ENCODE peak calls at places on chromosomes 7 and 10, in six cellular contexts. P is neuronal stem cell, I is trophoblast cell, A is IMR-90, V is mesenchymal stem cell, Y is H9. S is an unnamed sample.

GRCh38 chr10:59779656-59780521 is 26.6 kb upstream of the MRLN start:
- DNase-seq in I (no peak), V (no peak), P (no peak), A (no peak), Y (no peak), S (no peak)

GRCh38 chr7:41930538-41931262 is 227.8 kb upstream of the INHBA start:
- DNase-seq in I (no peak), A (peak), Y (no peak), P (no peak), V (no peak), S (no peak)

GRCh38 chr10:101875068-101875688 is 31.6 kb upstream of the KCNIP2 start:
- DNase-seq in Y (no peak), I (no peak), A (no peak), P (no peak), V (no peak), S (no peak)

GRCh38 chr7:31758770-31759169 is 71.8 kb downstream of the PPP1R17 start:
- DNase-seq in P (no peak), V (no peak), A (peak), Y (no peak), I (no peak), S (no peak)

GRCh38 chr7:100827330-100828226 is at the start of gene EPHB4:
- DNase-seq in P (peak), A (peak), Y (peak), V (peak), I (no peak), S (peak)

GRCh38 chr7:35705932-35706461 is 11.1 kb upstream of the HERPUD2 start:
- DNase-seq in Y (no peak), V (peak), A (peak), P (no peak), I (no peak), S (no peak)

GRCh38 chr7:147088916-147089315 is 972.3 kb downstream of the CNTNAP2 start:
- DNase-seq in I (no peak), Y (no peak), A (no peak), P (peak), V (no peak), S (no peak)

GRCh38 chr10:499991-500390 is 189.5 kb downstream of the DIP2C start:
- DNase-seq in V (no peak), A (no peak), I (no peak), Y (no peak), P (no peak), S (no peak)

GRCh38 chr10:75555323-75555722 is 123.9 kb downstream of the LRMDA start:
- DNase-seq in V (no peak), A (no peak), I (no peak), Y (no peak), P (no peak), S (no peak)
- H4K91ac ChIP-seq in V (no peak), A (no peak), I (no peak), Y (no peak), P (no peak), S (no peak)

GRCh38 chr10:61891911-61892310 is 9.6 kb upstream of the ARID5B start:
- DNase-seq in A (peak), Y (no peak), V (no peak), I (no peak), P (no peak), S (no peak)
- H4K91ac ChIP-seq in A (no peak), Y (no peak), V (no peak), I (no peak), P (no peak), S (no peak)

DNA sequence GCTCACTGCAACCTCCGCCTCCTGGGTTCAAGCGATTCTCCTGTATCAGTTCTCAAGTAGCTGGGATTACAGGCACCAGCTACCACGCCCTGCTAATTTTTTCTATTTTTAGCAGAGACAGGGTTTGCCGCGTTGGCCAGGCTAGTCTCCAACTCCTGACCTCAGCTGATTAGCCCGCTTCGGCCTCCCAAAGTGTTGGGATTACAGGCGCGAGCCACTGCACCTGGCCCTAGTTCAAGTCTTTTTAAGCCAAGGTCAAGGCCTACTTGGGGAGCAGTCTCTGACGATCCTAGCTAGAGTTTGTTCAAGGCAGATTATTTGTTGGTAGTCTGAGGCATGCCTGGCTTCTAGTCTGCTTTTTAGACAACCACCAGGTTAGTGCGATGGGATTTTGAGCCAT is 709.5 kb upstream of the COBL start:
- DNase-seq in V (no peak), Y (no peak), P (no peak), I (no peak), A (no peak), S (no peak)
- H4K91ac ChIP-seq in V (no peak), Y (no peak), P (no peak), I (no peak), A (no peak), S (no peak)

DNA sequence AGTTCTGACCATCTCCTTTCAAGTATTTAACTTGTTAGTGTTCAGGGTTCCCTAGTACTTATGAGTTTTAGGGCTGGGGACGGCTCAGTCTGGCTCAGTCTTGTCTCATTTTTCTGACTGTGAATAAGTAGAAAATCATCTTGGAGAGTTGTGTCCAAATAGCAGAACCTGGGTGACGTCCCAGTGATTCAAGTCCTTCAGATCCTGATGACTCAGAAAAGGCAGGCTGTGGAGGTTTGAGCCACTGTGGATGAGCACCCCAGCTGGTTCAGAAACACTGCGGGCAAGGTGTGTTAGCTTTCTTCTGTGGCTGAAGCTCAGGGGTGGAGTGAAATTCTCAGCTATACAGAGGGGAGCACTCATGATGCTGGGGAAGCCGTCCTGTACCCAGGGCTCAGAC is 154.4 kb upstream of the NPY start:
- DNase-seq in Y (no peak), P (no peak), I (no peak), A (peak), V (peak), S (no peak)
- H4K91ac ChIP-seq in Y (no peak), P (no peak), I (no peak), A (no peak), V (no peak), S (no peak)

DNA sequence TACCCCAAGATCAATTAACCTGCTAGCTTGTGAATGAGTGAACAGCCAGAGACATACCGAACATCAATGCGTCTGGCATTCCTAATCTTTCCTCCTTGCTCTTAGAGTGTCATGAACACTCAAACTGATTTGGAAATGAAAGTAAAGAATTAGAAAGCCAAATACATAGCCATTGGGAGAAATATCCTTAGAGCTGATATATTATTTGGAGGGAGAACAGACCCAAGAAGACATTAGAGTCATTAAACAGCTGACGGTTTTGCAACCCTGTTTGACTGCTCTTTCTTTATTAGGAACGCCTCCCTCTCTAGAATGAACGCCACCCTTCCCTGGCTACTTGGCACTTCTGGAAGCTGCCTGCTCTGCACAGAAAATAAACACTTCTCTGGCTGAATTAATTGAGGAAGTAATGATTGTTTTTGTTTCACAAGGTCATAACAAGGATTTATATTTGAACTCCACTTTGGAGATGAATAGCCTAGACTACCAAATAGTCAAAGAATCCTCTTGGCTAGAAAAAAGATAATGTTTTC is 42.8 kb downstream of the CTTNBP2 start:
- DNase-seq in P (no peak), V (peak), Y (no peak), A (no peak), I (no peak), S (no peak)
- H4K91ac ChIP-seq in P (no peak), V (no peak), Y (no peak), A (no peak), I (no peak), S (no peak)

GRCh38 chr10:50439806-50440205 is 183.9 kb downstream of the SGMS1 start:
- DNase-seq in A (peak), P (no peak), I (no peak), Y (no peak), V (no peak), S (no peak)

GRCh38 chr10:50436805-50437204 is 185.5 kb upstream of the ASAH2 start:
- DNase-seq in I (no peak), V (no peak), Y (no peak), A (no peak), P (no peak), S (no peak)

GRCh38 chr10:50438049-50438936 is 185.5 kb downstream of the SGMS1 start:
- DNase-seq in I (no peak), A (no peak), Y (no peak), P (no peak), V (no peak), S (no peak)

GRCh38 chr10:50439187-50439586 is 184.6 kb downstream of the SGMS1 start:
- DNase-seq in A (no peak), I (no peak), P (no peak), V (no peak), Y (no peak), S (no peak)

DNA sequence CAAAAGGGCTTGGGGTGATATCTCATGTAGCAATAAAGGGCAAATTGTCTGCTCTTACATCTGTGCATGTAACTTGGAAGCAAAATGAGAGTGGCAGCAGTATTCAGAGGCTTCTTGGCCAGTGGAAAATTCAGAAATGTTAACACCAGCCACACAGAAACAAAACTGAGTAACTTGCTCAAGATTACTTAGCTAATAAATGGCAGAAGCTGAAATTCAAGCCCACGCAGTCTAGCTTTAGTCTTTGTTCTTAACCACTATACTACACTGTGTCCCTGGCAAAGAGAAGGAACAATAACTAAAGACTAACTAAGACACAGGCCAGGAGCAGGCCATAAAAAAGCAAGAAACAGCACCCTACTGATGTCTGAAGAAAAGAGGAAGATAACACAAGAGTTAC is 185.9 kb upstream of the ASAH2 start:
- DNase-seq in I (no peak), Y (no peak), V (no peak), A (no peak), P (no peak), S (no peak)
- H4K91ac ChIP-seq in I (no peak), Y (no peak), V (no peak), A (no peak), P (no peak), S (no peak)

S was measured in H1.